ENCODE peak calls at places on chromosomes 16 and 17, in five cellular contexts. K, C, A, T and U are unnamed samples.

GRCh38 chr17:73290399-73291259 is 21.2 kb downstream of the CDC42EP4 start:
- DNase-seq in C (no peak), T (no peak), A (no peak), K (no peak), U (no peak)

GRCh38 chr17:53093386-53093785 is 729.3 kb upstream of the KIF2B start:
- DNase-seq in C (no peak), T (no peak), A (no peak), K (no peak), U (no peak)

GRCh38 chr16:29319726-29320125 is 86.8 kb downstream of the NPIPB11 start:
- DNase-seq in C (no peak), A (no peak), K (no peak), T (no peak), U (no peak)

GRCh38 chr17:82838386-82839063 is 1.3 kb downstream of the ZNF750 start:
- DNase-seq in A (no peak), T (no peak), K (peak), C (peak), U (no peak)

GRCh38 chr17:45096141-45096540 is 35.0 kb downstream of the NMT1 start:
- DNase-seq in K (peak), A (no peak), T (peak), C (peak), U (no peak)

GRCh38 chr16:17296412-17296811 is 174.3 kb downstream of the XYLT1 start:
- DNase-seq in K (no peak), A (peak), C (no peak), T (no peak), U (no peak)

GRCh38 chr16:83494459-83494858 is 313.3 kb upstream of the HSBP1 start:
- DNase-seq in C (no peak), A (no peak), K (no peak), T (no peak), U (no peak)

GRCh38 chr16:52238710-52239109 is 308.2 kb downstream of the TOX3 start:
- DNase-seq in T (no peak), K (no peak), A (no peak), C (no peak), U (no peak)

GRCh38 chr17:49634487-49634865 is 43.4 kb downstream of the SPOP start:
- DNase-seq in T (no peak), A (no peak), C (no peak), K (no peak), U (no peak)

DNA sequence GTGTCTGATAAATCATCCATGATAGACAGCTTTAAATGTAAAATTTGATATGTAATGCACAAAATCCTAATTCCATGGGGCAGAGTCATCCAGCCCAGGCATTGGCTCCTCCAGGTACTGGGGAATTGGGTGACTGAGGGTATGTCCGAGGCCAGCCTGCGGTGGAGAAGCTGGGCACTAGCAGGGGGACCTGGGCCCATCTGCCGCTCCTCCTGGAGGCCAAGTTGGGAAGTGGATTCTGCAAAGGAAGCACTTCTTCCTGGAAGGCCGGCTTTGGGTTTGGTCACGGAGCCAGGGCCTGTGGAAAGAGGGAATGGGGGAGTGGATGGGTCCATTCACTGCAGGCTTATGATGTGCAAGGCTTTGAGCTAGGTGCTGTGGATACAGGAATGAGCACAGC is 85.8 kb downstream of the GNAO1 start:
- DNase-seq in K (no peak), A (no peak), T (no peak), C (peak), U (no peak)
- H3K27ac ChIP-seq in K (no peak), A (no peak), T (no peak), C (no peak), U (no peak)

DNA sequence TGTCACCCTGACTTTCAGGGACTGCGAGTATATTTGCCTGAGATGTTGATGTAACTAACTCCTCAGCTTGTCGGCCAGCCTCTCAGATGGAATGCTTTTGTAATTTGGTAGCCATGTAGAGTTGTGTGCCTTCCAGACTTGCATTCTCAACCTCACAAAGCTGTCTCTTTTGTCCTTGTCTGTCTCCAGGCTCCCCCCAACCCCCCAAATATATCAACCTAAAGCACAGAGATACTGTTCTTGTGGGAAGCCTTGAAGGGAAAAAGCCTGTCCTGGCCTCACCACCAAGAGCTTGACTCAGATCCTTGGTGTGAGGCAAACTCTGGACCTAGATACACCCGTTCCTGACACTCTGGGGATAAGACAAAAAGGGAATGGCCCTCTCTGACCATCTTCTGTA is 18.4 kb downstream of the SAP30BP start:
- DNase-seq in K (peak), C (no peak), T (no peak), A (no peak), U (no peak)
- H3K27ac ChIP-seq in K (no peak), C (no peak), T (peak), A (peak), U (peak)

GRCh38 chr16:84754353-84754856 is 54.6 kb downstream of the USP10 start:
- DNase-seq in C (peak), K (peak), T (peak), A (no peak), U (peak)
- H3K27ac ChIP-seq in C (no peak), K (no peak), T (no peak), A (no peak), U (peak)

GRCh38 chr16:87727346-87727745 is 38.4 kb downstream of the KLHDC4 start:
- DNase-seq in C (no peak), T (no peak), K (no peak), A (no peak), U (no peak)

GRCh38 chr16:87729266-87729954 is 36.4 kb downstream of the KLHDC4 start:
- DNase-seq in C (no peak), A (no peak), T (no peak), K (no peak), U (no peak)

GRCh38 chr16:87725596-87726235 is 40.1 kb downstream of the KLHDC4 start:
- DNase-seq in T (no peak), A (no peak), K (peak), C (no peak), U (no peak)

GRCh38 chr16:87724490-87725291 is 41.1 kb downstream of the KLHDC4 start:
- DNase-seq in C (no peak), K (no peak), A (no peak), T (no peak), U (no peak)

GRCh38 chr16:87728026-87728425 is 37.8 kb downstream of the KLHDC4 start:
- DNase-seq in C (no peak), A (no peak), K (peak), T (no peak), U (no peak)
- H3K27ac ChIP-seq in C (no peak), A (no peak), K (no peak), T (no peak), U (no peak)

GRCh38 chr17:13640559-13640958 is 38.8 kb upstream of the HS3ST3A1 start:
- DNase-seq in K (no peak), A (no peak), T (no peak), C (no peak), U (no peak)
- H3K27ac ChIP-seq in K (no peak), A (no peak), T (no peak), C (no peak), U (no peak)

DNA sequence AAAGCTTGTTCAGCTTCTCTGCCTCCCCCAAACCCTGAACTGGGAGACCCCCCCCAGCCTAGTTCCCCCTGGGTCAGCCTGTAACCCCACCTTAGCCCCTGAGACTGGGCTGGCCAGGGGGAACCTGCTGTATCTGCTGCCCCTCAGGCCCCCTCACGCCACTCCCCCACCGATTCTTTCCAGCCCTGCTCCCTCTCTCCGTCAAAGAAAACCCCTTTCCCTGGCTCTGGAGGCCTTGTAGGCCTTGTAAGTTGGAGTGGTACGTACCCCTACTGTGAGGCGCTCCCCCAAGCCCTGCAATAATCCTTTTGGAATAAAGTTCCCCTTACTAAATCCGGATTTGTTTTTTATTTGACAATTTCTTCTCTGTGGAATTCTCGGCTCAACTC is 47.3 kb downstream of the SLC7A5 start:
- DNase-seq in A (no peak), T (no peak), K (no peak), C (no peak), U (no peak)
- H3K27ac ChIP-seq in A (no peak), T (no peak), K (peak), C (no peak), U (no peak)

GRCh38 chr17:2694381-2695242 is 17.0 kb downstream of the CLUH start:
- DNase-seq in C (no peak), K (no peak), T (no peak), A (no peak), U (no peak)
- H3K27ac ChIP-seq in C (no peak), K (no peak), T (no peak), A (no peak), U (no peak)

DNA sequence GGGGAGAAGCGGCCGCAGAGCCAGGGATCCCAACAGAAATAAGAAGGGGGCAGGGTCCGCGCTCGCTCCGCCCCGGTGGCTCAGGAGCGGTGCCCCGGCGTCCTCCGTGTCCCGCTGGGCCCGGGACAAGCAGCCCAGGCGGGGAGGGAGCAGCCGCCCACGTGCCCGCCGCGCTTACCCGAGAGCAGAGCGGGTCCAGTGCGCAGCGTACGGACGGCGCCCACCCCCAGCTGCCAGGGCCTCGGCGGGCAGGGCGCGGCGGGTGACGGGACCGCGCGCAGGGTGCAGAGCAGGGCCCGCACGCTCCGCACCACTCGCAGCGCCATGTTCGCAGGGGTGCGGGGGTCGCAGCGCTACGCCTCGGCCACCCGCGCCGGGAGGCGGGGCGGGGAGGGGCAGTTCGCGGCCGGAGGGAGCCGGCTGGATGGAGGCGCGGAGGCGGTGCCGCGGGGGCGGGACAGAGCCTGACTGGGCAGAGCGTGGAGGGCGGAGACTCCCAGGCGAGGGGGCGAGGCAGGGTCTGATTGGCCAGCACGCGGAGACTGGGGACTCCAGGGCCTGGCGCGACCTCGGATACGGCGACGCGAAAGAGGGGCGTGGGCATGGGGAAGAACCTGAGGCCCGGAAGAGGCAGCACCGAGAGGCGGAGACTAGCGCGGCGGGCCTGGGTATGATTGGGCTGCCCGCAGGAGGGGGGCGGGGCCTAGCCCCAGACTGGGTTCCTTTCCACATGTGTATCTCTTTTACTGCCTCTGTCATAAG is at the start of gene GCSH:
- DNase-seq in T (peak), K (peak), C (peak), A (peak), U (peak)
- H3K27ac ChIP-seq in T (peak), K (peak), C (peak), A (peak), U (peak)

DNA sequence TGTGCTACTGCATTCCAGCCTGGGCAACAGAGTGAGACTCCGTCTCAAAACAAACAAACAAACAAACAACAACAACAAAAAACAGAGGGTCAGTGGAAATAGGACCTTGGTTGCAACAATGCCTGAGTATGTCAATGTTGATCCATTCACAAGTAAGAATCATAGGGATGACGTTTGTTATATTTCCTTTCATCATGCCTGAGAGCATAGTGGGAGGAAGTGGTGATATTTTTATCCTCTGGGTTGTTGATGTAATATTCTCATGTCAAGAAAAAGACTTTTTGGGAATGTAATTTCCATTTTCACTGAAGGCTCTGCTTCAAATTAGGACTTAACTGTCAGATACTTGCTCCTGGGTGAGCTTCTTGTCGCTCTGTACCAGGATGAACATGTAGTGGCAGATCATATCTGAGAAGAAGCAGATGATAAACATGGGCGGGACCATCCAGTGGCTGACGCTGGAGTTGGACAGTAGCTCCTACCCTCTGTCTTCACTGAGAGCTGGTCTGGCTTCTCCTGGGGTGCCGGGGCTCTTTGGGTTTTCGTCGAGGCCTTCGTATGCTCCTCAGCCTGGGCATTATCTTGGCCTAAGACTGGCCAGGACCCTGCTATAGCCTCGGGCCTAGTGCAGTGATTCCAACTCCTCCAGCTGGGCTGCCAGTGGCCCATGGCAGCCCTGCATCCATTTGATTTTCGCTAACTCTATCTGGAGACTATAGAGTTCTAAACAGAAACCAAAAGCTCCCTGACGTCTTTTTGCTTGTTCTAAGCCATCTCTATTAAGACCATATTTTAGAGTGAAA is 19.6 kb downstream of the CYB5B start:
- DNase-seq in T (no peak), K (peak), C (no peak), A (peak), U (no peak)
- H3K27ac ChIP-seq in T (peak), K (peak), C (peak), A (peak), U (peak)